ENCODE peak calls at places on chromosomes 6 and 20, in seven cellular contexts. One of them, this sample, is unnamed.

GRCh38 chr6:322940-323729 is 30.8 kb downstream of the DUSP22 start:
- DNase-seq in SW480: no peak
- DNase-seq in hippocampal formation: no peak
- DNase-seq in PC-3: no peak
- DNase-seq in ACHN: no peak
- DNase-seq in B cell: no peak
- DNase-seq in stimulated activated CD8-positive, alpha-beta memory T cell treated with anti-CD3 and anti-CD28 coated beads, Interleukin-15, amount 100 ng/mL, for 24 hours: no peak
- DNase-seq in this sample: no peak

GRCh38 chr6:35397806-35398418 is 54.2 kb upstream of the FANCE start:
- DNase-seq in B cell: no peak
- DNase-seq in stimulated activated CD8-positive, alpha-beta memory T cell treated with anti-CD3 and anti-CD28 coated beads, Interleukin-15, amount 100 ng/mL, for 24 hours: no peak
- DNase-seq in hippocampal formation: no peak
- DNase-seq in ACHN: no peak
- DNase-seq in PC-3: no peak
- DNase-seq in SW480: no peak
- DNase-seq in this sample: no peak

GRCh38 chr6:43292763-43293318 is 5.2 kb upstream of the SLC22A7 start:
- DNase-seq in B cell: no peak
- DNase-seq in stimulated activated CD8-positive, alpha-beta memory T cell treated with anti-CD3 and anti-CD28 coated beads, Interleukin-15, amount 100 ng/mL, for 24 hours: no peak
- DNase-seq in ACHN: no peak
- DNase-seq in hippocampal formation: no peak
- DNase-seq in SW480: no peak
- DNase-seq in PC-3: no peak
- DNase-seq in this sample: no peak

GRCh38 chr6:44002591-44003344 is 124.5 kb downstream of the MRPL14 start:
- DNase-seq in SW480: peak; percentile 85
- DNase-seq in stimulated activated CD8-positive, alpha-beta memory T cell treated with anti-CD3 and anti-CD28 coated beads, Interleukin-15, amount 100 ng/mL, for 24 hours: peak; percentile 35
- DNase-seq in hippocampal formation: no peak
- DNase-seq in ACHN: peak; percentile 64
- DNase-seq in PC-3: no peak
- DNase-seq in B cell: no peak
- DNase-seq in this sample: no peak

GRCh38 chr6:50724381-50725124 is 11.2 kb downstream of the TFAP2D start:
- DNase-seq in stimulated activated CD8-positive, alpha-beta memory T cell treated with anti-CD3 and anti-CD28 coated beads, Interleukin-15, amount 100 ng/mL, for 24 hours: no peak
- DNase-seq in ACHN: no peak
- DNase-seq in hippocampal formation: no peak
- DNase-seq in B cell: no peak
- DNase-seq in PC-3: no peak
- DNase-seq in SW480: no peak
- DNase-seq in this sample: no peak

GRCh38 chr6:89834884-89835792 is 5.5 kb downstream of the CASP8AP2 start:
- DNase-seq in PC-3: no peak
- DNase-seq in hippocampal formation: no peak
- DNase-seq in B cell: peak; percentile 60
- DNase-seq in stimulated activated CD8-positive, alpha-beta memory T cell treated with anti-CD3 and anti-CD28 coated beads, Interleukin-15, amount 100 ng/mL, for 24 hours: no peak
- DNase-seq in SW480: no peak
- DNase-seq in ACHN: no peak
- DNase-seq in this sample: no peak

GRCh38 chr6:56524891-56525703 is 117.6 kb downstream of the DST start:
- DNase-seq in hippocampal formation: peak; percentile 61
- DNase-seq in stimulated activated CD8-positive, alpha-beta memory T cell treated with anti-CD3 and anti-CD28 coated beads, Interleukin-15, amount 100 ng/mL, for 24 hours: no peak
- DNase-seq in PC-3: peak; percentile 84
- DNase-seq in SW480: no peak
- DNase-seq in B cell: no peak
- DNase-seq in ACHN: no peak
- DNase-seq in this sample: no peak

GRCh38 chr6:11439908-11440307 is 97.6 kb upstream of the TMEM170B start:
- DNase-seq in SW480: no peak
- DNase-seq in stimulated activated CD8-positive, alpha-beta memory T cell treated with anti-CD3 and anti-CD28 coated beads, Interleukin-15, amount 100 ng/mL, for 24 hours: no peak
- DNase-seq in hippocampal formation: no peak
- DNase-seq in ACHN: no peak
- DNase-seq in PC-3: no peak
- DNase-seq in B cell: no peak
- DNase-seq in this sample: no peak

GRCh38 chr20:54397292-54398155 is 77.9 kb upstream of the DOK5 start:
- DNase-seq in B cell: no peak
- DNase-seq in SW480: no peak
- DNase-seq in stimulated activated CD8-positive, alpha-beta memory T cell treated with anti-CD3 and anti-CD28 coated beads, Interleukin-15, amount 100 ng/mL, for 24 hours: no peak
- DNase-seq in ACHN: no peak
- DNase-seq in PC-3: no peak
- DNase-seq in hippocampal formation: peak; percentile 6
- DNase-seq in this sample: no peak

GRCh38 chr6:52087498-52087999 is at the start of gene PKHD1:
- DNase-seq in PC-3: peak; percentile 79
- DNase-seq in B cell: no peak
- DNase-seq in stimulated activated CD8-positive, alpha-beta memory T cell treated with anti-CD3 and anti-CD28 coated beads, Interleukin-15, amount 100 ng/mL, for 24 hours: no peak
- DNase-seq in SW480: peak; percentile 18
- DNase-seq in hippocampal formation: no peak
- DNase-seq in ACHN: peak; percentile 77
- DNase-seq in this sample: no peak

GRCh38 chr6:83878902-83879644 is 19.6 kb downstream of the CYB5R4 start:
- DNase-seq in stimulated activated CD8-positive, alpha-beta memory T cell treated with anti-CD3 and anti-CD28 coated beads, Interleukin-15, amount 100 ng/mL, for 24 hours: no peak
- DNase-seq in ACHN: no peak
- DNase-seq in SW480: no peak
- DNase-seq in hippocampal formation: no peak
- DNase-seq in PC-3: no peak
- DNase-seq in B cell: no peak
- DNase-seq in this sample: no peak

GRCh38 chr6:69866351-69867074 is at the start of gene COL19A1:
- DNase-seq in ACHN: peak; percentile 4
- DNase-seq in PC-3: peak; percentile 1
- DNase-seq in stimulated activated CD8-positive, alpha-beta memory T cell treated with anti-CD3 and anti-CD28 coated beads, Interleukin-15, amount 100 ng/mL, for 24 hours: no peak
- DNase-seq in SW480: peak; percentile 18
- DNase-seq in B cell: peak; percentile 78
- DNase-seq in hippocampal formation: no peak
- DNase-seq in this sample: no peak

GRCh38 chr6:144395014-144395413 is 109.9 kb downstream of the UTRN start:
- DNase-seq in stimulated activated CD8-positive, alpha-beta memory T cell treated with anti-CD3 and anti-CD28 coated beads, Interleukin-15, amount 100 ng/mL, for 24 hours: no peak
- DNase-seq in ACHN: no peak
- DNase-seq in PC-3: peak; percentile 55
- DNase-seq in B cell: no peak
- DNase-seq in SW480: no peak
- DNase-seq in hippocampal formation: no peak
- DNase-seq in this sample: no peak

GRCh38 chr6:89359561-89359960 is 7.0 kb upstream of the UBE2J1 start:
- DNase-seq in ACHN: no peak
- DNase-seq in hippocampal formation: no peak
- DNase-seq in B cell: no peak
- DNase-seq in stimulated activated CD8-positive, alpha-beta memory T cell treated with anti-CD3 and anti-CD28 coated beads, Interleukin-15, amount 100 ng/mL, for 24 hours: no peak
- DNase-seq in SW480: no peak
- DNase-seq in PC-3: no peak
- DNase-seq in this sample: no peak